ENCODE peak calls at places on chromosomes 2 and 18, in eight cellular contexts. One of them, this sample, is unnamed.

GRCh38 chr2:239355139-239355538 is 45.7 kb downstream of the HDAC4 start:
- DNase-seq in endothelial cell of umbilical vein: no peak
- DNase-seq in GM23338: no peak
- DNase-seq in mammary epithelial cell: no peak
- DNase-seq in HCT116: no peak
- DNase-seq in neural progenitor cell: no peak
- DNase-seq in MM.1S: no peak
- DNase-seq in keratinocyte: no peak
- DNase-seq in this sample: no peak

GRCh38 chr18:28208712-28209265 is 31.9 kb upstream of the CDH2 start:
- DNase-seq in MM.1S: no peak
- DNase-seq in neural progenitor cell: no peak
- DNase-seq in GM23338: no peak
- DNase-seq in keratinocyte: no peak
- DNase-seq in HCT116: no peak
- DNase-seq in endothelial cell of umbilical vein: no peak
- DNase-seq in mammary epithelial cell: no peak
- DNase-seq in this sample: no peak

GRCh38 chr18:58611471-58612131 is 17.3 kb downstream of the ALPK2 start:
- DNase-seq in endothelial cell of umbilical vein: no peak
- DNase-seq in keratinocyte: no peak
- DNase-seq in neural progenitor cell: peak
- DNase-seq in GM23338: peak
- DNase-seq in mammary epithelial cell: peak
- DNase-seq in HCT116: no peak
- DNase-seq in MM.1S: no peak
- DNase-seq in this sample: no peak

GRCh38 chr2:68764041-68764780 is 29.6 kb downstream of the ARHGAP25 start:
- DNase-seq in keratinocyte: no peak
- DNase-seq in neural progenitor cell: no peak
- DNase-seq in MM.1S: no peak
- DNase-seq in mammary epithelial cell: no peak
- DNase-seq in endothelial cell of umbilical vein: no peak
- DNase-seq in GM23338: no peak
- DNase-seq in HCT116: no peak
- DNase-seq in this sample: peak

GRCh38 chr2:238489896-238490295 is 63.2 kb downstream of the ASB1 start:
- DNase-seq in MM.1S: no peak
- DNase-seq in neural progenitor cell: no peak
- DNase-seq in endothelial cell of umbilical vein: no peak
- DNase-seq in keratinocyte: no peak
- DNase-seq in HCT116: no peak
- DNase-seq in GM23338: no peak
- DNase-seq in mammary epithelial cell: no peak
- DNase-seq in this sample: no peak

GRCh38 chr2:130337735-130338325 is 4.9 kb upstream of the IMP4 start:
- DNase-seq in neural progenitor cell: no peak
- DNase-seq in HCT116: no peak
- DNase-seq in mammary epithelial cell: peak
- DNase-seq in GM23338: no peak
- DNase-seq in endothelial cell of umbilical vein: no peak
- DNase-seq in keratinocyte: no peak
- DNase-seq in MM.1S: no peak
- DNase-seq in this sample: peak

GRCh38 chr2:72278046-72278445 is 130.4 kb upstream of the CYP26B1 start:
- DNase-seq in neural progenitor cell: no peak
- DNase-seq in GM23338: no peak
- DNase-seq in MM.1S: no peak
- DNase-seq in keratinocyte: no peak
- DNase-seq in HCT116: no peak
- DNase-seq in endothelial cell of umbilical vein: peak
- DNase-seq in mammary epithelial cell: peak
- DNase-seq in this sample: peak

GRCh38 chr2:29309090-29310054 is 194.2 kb downstream of the CLIP4 start:
- DNase-seq in MM.1S: peak
- DNase-seq in mammary epithelial cell: peak
- DNase-seq in GM23338: peak
- DNase-seq in HCT116: peak
- DNase-seq in neural progenitor cell: peak
- DNase-seq in endothelial cell of umbilical vein: peak
- DNase-seq in keratinocyte: no peak
- DNase-seq in this sample: peak

GRCh38 chr2:215550331-215550730 is 114.5 kb upstream of the FN1 start:
- DNase-seq in GM23338: no peak
- DNase-seq in neural progenitor cell: no peak
- DNase-seq in mammary epithelial cell: no peak
- DNase-seq in MM.1S: no peak
- DNase-seq in HCT116: no peak
- DNase-seq in keratinocyte: no peak
- DNase-seq in endothelial cell of umbilical vein: peak
- DNase-seq in this sample: no peak

GRCh38 chr2:12774381-12774780 is 57.6 kb downstream of the TRIB2 start:
- DNase-seq in neural progenitor cell: no peak
- DNase-seq in GM23338: no peak
- DNase-seq in mammary epithelial cell: no peak
- DNase-seq in endothelial cell of umbilical vein: no peak
- DNase-seq in keratinocyte: no peak
- DNase-seq in MM.1S: no peak
- DNase-seq in HCT116: no peak
- DNase-seq in this sample: no peak

GRCh38 chr18:2406544-2406943 is 164.8 kb downstream of the METTL4 start:
- DNase-seq in MM.1S: no peak
- DNase-seq in endothelial cell of umbilical vein: no peak
- DNase-seq in HCT116: no peak
- DNase-seq in keratinocyte: no peak
- DNase-seq in neural progenitor cell: no peak
- DNase-seq in mammary epithelial cell: no peak
- DNase-seq in GM23338: no peak
- DNase-seq in this sample: peak

GRCh38 chr2:113117594-113118262 is 9.7 kb upstream of the IL1RN start:
- DNase-seq in HCT116: no peak
- DNase-seq in keratinocyte: peak
- DNase-seq in endothelial cell of umbilical vein: no peak
- DNase-seq in mammary epithelial cell: peak
- DNase-seq in GM23338: no peak
- DNase-seq in MM.1S: no peak
- DNase-seq in neural progenitor cell: no peak
- DNase-seq in this sample: peak

GRCh38 chr2:18445412-18446320 is 114.8 kb downstream of the RDH14 start:
- DNase-seq in MM.1S: no peak
- DNase-seq in GM23338: no peak
- DNase-seq in mammary epithelial cell: no peak
- DNase-seq in endothelial cell of umbilical vein: no peak
- DNase-seq in keratinocyte: no peak
- DNase-seq in HCT116: no peak
- DNase-seq in neural progenitor cell: no peak
- DNase-seq in this sample: peak

GRCh38 chr18:48137354-48138208 is 207.1 kb upstream of the SMAD2 start:
- DNase-seq in keratinocyte: no peak
- DNase-seq in neural progenitor cell: no peak
- DNase-seq in HCT116: no peak
- DNase-seq in GM23338: peak
- DNase-seq in MM.1S: no peak
- DNase-seq in mammary epithelial cell: no peak
- DNase-seq in endothelial cell of umbilical vein: no peak
- DNase-seq in this sample: no peak

GRCh38 chr18:79805926-79806487 is 8.3 kb downstream of the KCNG2 start:
- DNase-seq in keratinocyte: no peak
- DNase-seq in HCT116: no peak
- DNase-seq in GM23338: no peak
- DNase-seq in mammary epithelial cell: no peak
- DNase-seq in MM.1S: no peak
- DNase-seq in neural progenitor cell: no peak
- DNase-seq in endothelial cell of umbilical vein: no peak
- DNase-seq in this sample: no peak

GRCh38 chr2:82879803-82880202 is 1579.3 kb downstream of the SUCLG1 start:
- DNase-seq in endothelial cell of umbilical vein: peak
- DNase-seq in mammary epithelial cell: no peak
- DNase-seq in GM23338: no peak
- DNase-seq in keratinocyte: no peak
- DNase-seq in MM.1S: no peak
- DNase-seq in HCT116: no peak
- DNase-seq in neural progenitor cell: no peak
- DNase-seq in this sample: no peak

GRCh38 chr2:125168442-125168841 is 1143.4 kb downstream of the CNTNAP5 start:
- DNase-seq in GM23338: no peak
- DNase-seq in endothelial cell of umbilical vein: no peak
- DNase-seq in HCT116: no peak
- DNase-seq in mammary epithelial cell: no peak
- DNase-seq in keratinocyte: no peak
- DNase-seq in neural progenitor cell: no peak
- DNase-seq in MM.1S: no peak
- DNase-seq in this sample: peak

GRCh38 chr2:207332473-207333212 is 166.9 kb upstream of the KLF7 start:
- DNase-seq in endothelial cell of umbilical vein: peak
- DNase-seq in neural progenitor cell: no peak
- DNase-seq in HCT116: no peak
- DNase-seq in GM23338: no peak
- DNase-seq in MM.1S: no peak
- DNase-seq in mammary epithelial cell: no peak
- DNase-seq in keratinocyte: no peak
- DNase-seq in this sample: no peak

GRCh38 chr2:47359375-47359868 is 43.5 kb upstream of the MSH2 start:
- DNase-seq in mammary epithelial cell: no peak
- DNase-seq in neural progenitor cell: no peak
- DNase-seq in GM23338: no peak
- DNase-seq in endothelial cell of umbilical vein: no peak
- DNase-seq in keratinocyte: no peak
- DNase-seq in MM.1S: no peak
- DNase-seq in HCT116: no peak
- DNase-seq in this sample: no peak

DNA sequence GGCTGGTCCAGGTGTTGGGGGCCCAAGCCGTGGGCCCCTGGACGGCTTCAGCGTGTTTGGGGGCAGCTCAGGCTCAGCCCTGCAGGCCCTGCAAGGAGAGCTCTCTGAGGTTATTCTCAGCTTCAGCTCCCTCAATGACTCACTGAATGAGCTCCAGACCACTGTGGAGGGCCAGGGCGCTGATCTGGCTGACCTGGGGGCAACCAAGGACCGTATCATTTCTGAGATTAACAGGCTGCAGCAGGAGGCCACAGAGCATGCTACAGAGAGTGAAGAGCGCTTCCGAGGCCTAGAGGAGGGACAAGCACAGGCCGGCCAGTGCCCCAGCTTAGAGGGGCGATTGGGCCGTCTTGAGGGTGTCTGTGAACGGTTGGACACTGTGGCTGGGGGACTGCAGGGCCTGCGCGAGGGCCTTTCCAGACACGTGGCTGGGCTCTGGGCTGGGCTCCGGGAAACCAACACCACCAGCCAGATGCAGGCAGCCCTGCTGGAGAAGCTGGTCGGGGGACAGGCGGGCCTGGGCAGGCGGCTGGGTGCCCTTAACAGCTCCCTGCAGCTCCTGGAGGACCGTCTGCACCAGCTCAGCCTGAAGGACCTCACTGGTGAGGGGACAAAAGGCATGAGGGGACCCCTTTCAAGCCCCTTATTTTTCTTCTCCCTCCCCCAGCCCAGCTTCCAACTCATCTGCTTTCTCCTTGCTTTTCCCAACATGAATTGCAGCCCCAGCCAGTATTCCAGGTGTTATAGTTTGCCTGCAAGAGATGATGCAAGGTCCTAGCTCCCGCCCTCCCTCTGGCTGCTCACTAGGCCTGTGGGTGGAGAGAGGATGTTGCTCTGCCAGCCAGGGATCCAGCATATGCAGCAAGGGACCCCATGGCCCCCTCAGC is 2.9 kb upstream of the KHK start:
- DNase-seq in keratinocyte: no peak
- DNase-seq in endothelial cell of umbilical vein: no peak
- DNase-seq in GM23338: no peak
- DNase-seq in mammary epithelial cell: peak
- DNase-seq in HCT116: no peak
- DNase-seq in MM.1S: no peak
- DNase-seq in neural progenitor cell: no peak
- DNase-seq in this sample: no peak
- H2AFZ ChIP-seq in keratinocyte: no peak
- H2AFZ ChIP-seq in endothelial cell of umbilical vein: no peak
- H2AFZ ChIP-seq in GM23338: no peak
- H2AFZ ChIP-seq in mammary epithelial cell: no peak
- H2AFZ ChIP-seq in HCT116: no peak
- H2AFZ ChIP-seq in MM.1S: no peak
- H2AFZ ChIP-seq in neural progenitor cell: no peak
- H2AFZ ChIP-seq in this sample: no peak

GRCh38 chr2:8680931-8681760 is 710 bp upstream of the ID2 start:
- DNase-seq in endothelial cell of umbilical vein: peak
- DNase-seq in HCT116: peak
- DNase-seq in GM23338: peak
- DNase-seq in keratinocyte: no peak
- DNase-seq in MM.1S: peak
- DNase-seq in neural progenitor cell: peak
- DNase-seq in mammary epithelial cell: peak
- DNase-seq in this sample: peak
- H3K27ac ChIP-seq in endothelial cell of umbilical vein: peak
- H3K27ac ChIP-seq in HCT116: peak
- H3K27ac ChIP-seq in GM23338: peak
- H3K27ac ChIP-seq in keratinocyte: peak
- H3K27ac ChIP-seq in MM.1S: peak
- H3K27ac ChIP-seq in neural progenitor cell: no peak
- H3K27ac ChIP-seq in mammary epithelial cell: no peak
- H3K27ac ChIP-seq in this sample: peak

DNA sequence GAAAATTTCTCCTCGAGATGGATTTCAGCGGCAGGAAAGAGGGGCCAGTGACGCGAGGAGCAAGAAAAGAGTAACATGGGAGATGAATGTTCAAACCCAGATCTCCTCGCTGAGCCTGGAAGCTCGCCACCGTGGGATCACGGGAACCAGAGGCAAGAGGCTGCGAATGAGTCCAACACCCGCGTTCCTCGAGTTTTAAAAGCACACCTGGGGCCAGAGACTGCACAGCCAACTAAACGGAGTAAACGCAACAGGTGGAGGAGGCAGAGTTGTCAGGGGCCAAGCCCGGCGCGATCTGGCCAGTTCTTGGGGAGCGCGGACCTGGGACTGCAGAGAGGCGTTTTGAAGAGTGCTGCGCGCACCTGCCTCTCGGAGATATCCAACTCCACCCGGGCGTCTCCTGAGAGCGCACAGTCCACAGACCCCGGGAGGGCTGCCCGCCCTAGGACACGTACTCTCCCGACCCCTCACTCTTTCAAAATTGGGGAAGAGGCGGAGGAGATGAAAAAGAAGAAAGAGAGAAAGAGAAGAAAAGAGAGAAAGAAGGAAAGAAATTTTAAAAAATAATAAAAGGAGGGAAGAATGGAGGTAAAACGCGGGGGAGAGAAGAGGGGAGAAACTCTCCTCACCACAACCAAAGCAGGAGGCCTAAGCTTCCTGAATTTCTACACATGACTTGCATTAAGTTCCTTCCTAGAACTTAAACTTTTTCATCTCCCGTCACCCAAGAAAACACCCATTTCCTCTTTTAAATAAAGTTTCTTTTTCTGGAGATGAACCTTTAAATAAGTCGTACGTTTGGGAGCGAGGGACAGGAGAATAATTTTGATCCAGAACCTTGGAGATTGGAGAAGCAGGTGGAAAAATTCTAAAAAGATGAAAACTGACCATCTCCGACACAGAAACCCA is 5.3 kb upstream of the PAX3 start:
- DNase-seq in endothelial cell of umbilical vein: no peak
- DNase-seq in HCT116: no peak
- DNase-seq in neural progenitor cell: peak
- DNase-seq in keratinocyte: no peak
- DNase-seq in GM23338: peak
- DNase-seq in mammary epithelial cell: no peak
- DNase-seq in MM.1S: no peak
- DNase-seq in this sample: no peak
- TF ChIP-seq EZH2 in endothelial cell of umbilical vein: peak
- TF ChIP-seq EZH2 in HCT116: no peak
- TF ChIP-seq EZH2 in neural progenitor cell: peak
- TF ChIP-seq EZH2 in keratinocyte: peak
- TF ChIP-seq EZH2 in GM23338: peak
- TF ChIP-seq EZH2 in mammary epithelial cell: peak
- TF ChIP-seq EZH2 in MM.1S: no peak
- TF ChIP-seq EZH2 in this sample: peak

GRCh38 chr18:34976084-34976483 is 65.1 kb upstream of the MAPRE2 start:
- DNase-seq in GM23338: no peak
- DNase-seq in neural progenitor cell: peak
- DNase-seq in HCT116: no peak
- DNase-seq in mammary epithelial cell: no peak
- DNase-seq in endothelial cell of umbilical vein: no peak
- DNase-seq in MM.1S: no peak
- DNase-seq in keratinocyte: no peak
- DNase-seq in this sample: no peak
- H2AFZ ChIP-seq in GM23338: peak
- H2AFZ ChIP-seq in neural progenitor cell: peak
- H2AFZ ChIP-seq in HCT116: peak
- H2AFZ ChIP-seq in mammary epithelial cell: no peak
- H2AFZ ChIP-seq in endothelial cell of umbilical vein: no peak
- H2AFZ ChIP-seq in MM.1S: no peak
- H2AFZ ChIP-seq in keratinocyte: no peak
- H2AFZ ChIP-seq in this sample: no peak

This sample was measured in fibroblast of lung.